ENCODE peak calls at places on chromosomes 16 and 17, in six cellular contexts. U is tibial nerve; H is endothelial cell; G is CD8-positive, alpha-beta T cell; D is natural killer cell; C is dorsolateral prefrontal cortex. Y is an unnamed sample.

GRCh38 chr16:1859650-1860049 is 12.3 kb downstream of the MEIOB start:
- DNase-seq in U (no peak), H (no peak), G (no peak), D (no peak), C (no peak), Y (no peak)

GRCh38 chr17:51091635-51092034 is 29.0 kb downstream of the SPAG9 start:
- DNase-seq in U (no peak), H (no peak), G (no peak), D (no peak), C (no peak), Y (no peak)

GRCh38 chr16:81632392-81633146 is 146.5 kb upstream of the PLCG2 start:
- DNase-seq in U (no peak), H (no peak), G (peak; percentile 69), D (peak; percentile 68), C (peak; percentile 78), Y (no peak)

GRCh38 chr17:77555741-77556291 is 402.7 kb upstream of the TNRC6C start:
- DNase-seq in U (no peak), H (no peak), G (no peak), D (no peak), C (peak; percentile 78), Y (no peak)

GRCh38 chr17:82277851-82278250 is 4.4 kb upstream of the CSNK1D start:
- DNase-seq in U (no peak), H (no peak), G (no peak), D (no peak), C (no peak), Y (no peak)

GRCh38 chr17:1170739-1171138 is 9.0 kb downstream of the ABR start:
- DNase-seq in U (no peak), H (no peak), G (no peak), D (no peak), C (no peak), Y (no peak)

GRCh38 chr17:7435676-7436555 is 681 bp downstream of the TMEM102 start:
- DNase-seq in U (no peak), H (peak; percentile 60), G (peak; percentile 36), D (peak; percentile 50), C (no peak), Y (peak; percentile 55)

GRCh38 chr17:75845933-75846700 is 1.9 kb upstream of the UNC13D start:
- DNase-seq in U (no peak), H (no peak), G (no peak), D (no peak), C (no peak), Y (no peak)

GRCh38 chr17:59800530-59800942 is 92.2 kb downstream of the TUBD1 start:
- DNase-seq in U (no peak), H (no peak), G (no peak), D (no peak), C (no peak), Y (no peak)

GRCh38 chr17:71926746-71927398 is 193.9 kb upstream of the SOX9 start:
- DNase-seq in U (no peak), H (no peak), G (no peak), D (no peak), C (no peak), Y (no peak)

GRCh38 chr16:67443299-67443698 is 12.4 kb downstream of the HSD11B2 start:
- DNase-seq in U (peak; percentile 50), H (no peak), G (no peak), D (no peak), C (no peak), Y (no peak)

GRCh38 chr17:65137076-65137935 is at the start of gene RGS9:
- DNase-seq in U (peak; percentile 69), H (peak; percentile 84), G (peak; percentile 80), D (peak; percentile 89), C (peak; percentile 86), Y (peak; percentile 88)

GRCh38 chr16:58450590-58450989 is 49.4 kb upstream of the NDRG4 start:
- DNase-seq in U (no peak), H (no peak), G (no peak), D (no peak), C (no peak), Y (no peak)

GRCh38 chr16:25106567-25107465 is 4.7 kb upstream of the LCMT1 start:
- DNase-seq in U (peak; percentile 88), H (peak; percentile 93), G (peak; percentile 65), D (peak; percentile 81), C (peak; percentile 97), Y (peak; percentile 93)

GRCh38 chr17:35716897-35717839 is 14.3 kb upstream of the RASL10B start:
- DNase-seq in U (no peak), H (no peak), G (no peak), D (no peak), C (no peak), Y (no peak)

GRCh38 chr17:8080799-8081219 is 6.7 kb downstream of the ALOX12B start:
- DNase-seq in U (no peak), H (no peak), G (no peak), D (no peak), C (no peak), Y (no peak)

GRCh38 chr17:28741358-28742349 is 2.2 kb upstream of the TRAF4 start:
- DNase-seq in U (no peak), H (no peak), G (no peak), D (no peak), C (no peak), Y (no peak)

GRCh38 chr17:6894206-6894528 is 62.6 kb upstream of the TEKT1 start:
- DNase-seq in U (no peak), H (peak; percentile 69), G (no peak), D (no peak), C (peak; percentile 57), Y (no peak)

GRCh38 chr17:14619821-14620220 is 318.9 kb downstream of the HS3ST3B1 start:
- DNase-seq in U (no peak), H (no peak), G (no peak), D (no peak), C (no peak), Y (no peak)

GRCh38 chr17:12899604-12900003 is 110.3 kb downstream of the ARHGAP44 start:
- DNase-seq in U (no peak), H (no peak), G (no peak), D (no peak), C (no peak), Y (no peak)
- TF ChIP-seq CTCF in U (no peak), H (no peak), G (no peak), D (no peak), C (no peak), Y (no peak)

DNA sequence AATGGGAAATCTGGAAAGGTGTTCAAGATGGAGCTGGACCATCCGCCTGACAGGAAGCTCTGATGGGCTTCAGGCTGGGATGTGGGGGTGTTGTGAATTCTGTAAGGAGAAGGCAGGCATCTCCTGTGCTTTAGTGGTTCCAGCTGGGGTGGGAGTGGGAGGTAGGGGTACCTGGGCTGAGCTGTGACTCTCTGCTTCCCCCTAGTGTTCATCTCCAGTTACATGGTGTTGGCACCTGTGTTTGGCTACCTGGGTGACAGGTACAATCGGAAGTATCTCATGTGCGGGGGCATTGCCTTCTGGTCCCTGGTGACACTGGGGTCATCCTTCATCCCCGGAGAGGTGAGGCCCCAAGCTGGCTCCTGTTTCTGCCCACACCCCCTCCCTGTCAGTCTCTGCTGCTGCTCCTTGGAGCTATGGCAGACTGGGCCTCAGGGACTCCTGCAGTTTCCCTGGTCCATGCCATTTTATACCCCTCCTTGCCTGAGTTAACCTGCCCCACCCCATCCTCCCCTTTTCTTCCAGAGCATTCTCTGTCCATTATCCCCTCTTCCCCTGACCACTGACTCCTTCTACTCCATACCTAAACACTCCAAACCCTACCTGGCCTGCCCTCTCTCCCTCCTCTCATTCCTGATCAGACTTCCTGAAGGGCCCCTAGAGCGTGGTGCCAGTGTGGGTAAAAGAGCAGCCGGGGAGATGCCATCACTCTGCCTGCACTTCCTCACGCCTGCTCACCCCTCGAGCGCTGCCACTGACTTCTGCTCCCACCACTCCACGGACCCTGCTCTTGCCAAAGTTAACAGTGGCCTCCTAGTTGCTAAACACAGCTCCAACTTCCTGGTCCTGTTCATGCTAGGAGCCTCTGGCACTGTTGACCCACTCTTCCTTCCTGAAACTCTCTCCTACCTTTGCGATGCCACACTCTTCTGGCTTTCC is 3.4 kb downstream of the SPNS1 start:
- DNase-seq in U (no peak), H (no peak), G (no peak), D (no peak), C (no peak), Y (peak; percentile 15)
- TF ChIP-seq CTCF in U (no peak), H (no peak), G (peak; percentile 42), D (peak; percentile 29), C (no peak), Y (peak; percentile 53)

GRCh38 chr17:43373343-43373742 is 25.4 kb upstream of the ARL4D start:
- DNase-seq in U (no peak), H (no peak), G (no peak), D (no peak), C (no peak), Y (no peak)
- TF ChIP-seq CTCF in U (no peak), H (no peak), G (no peak), D (no peak), C (no peak), Y (no peak)

GRCh38 chr16:88926374-88926990 is 50.5 kb downstream of the CBFA2T3 start:
- DNase-seq in U (no peak), H (no peak), G (no peak), D (no peak), C (no peak), Y (no peak)

GRCh38 chr16:88925540-88925887 is 51.5 kb downstream of the CBFA2T3 start:
- DNase-seq in U (no peak), H (no peak), G (no peak), D (no peak), C (no peak), Y (no peak)

GRCh38 chr16:88923450-88923849 is 53.6 kb downstream of the CBFA2T3 start:
- DNase-seq in U (no peak), H (no peak), G (no peak), D (no peak), C (no peak), Y (no peak)

GRCh38 chr16:88923926-88924833 is 52.8 kb downstream of the CBFA2T3 start:
- DNase-seq in U (no peak), H (no peak), G (no peak), D (no peak), C (no peak), Y (no peak)

DNA sequence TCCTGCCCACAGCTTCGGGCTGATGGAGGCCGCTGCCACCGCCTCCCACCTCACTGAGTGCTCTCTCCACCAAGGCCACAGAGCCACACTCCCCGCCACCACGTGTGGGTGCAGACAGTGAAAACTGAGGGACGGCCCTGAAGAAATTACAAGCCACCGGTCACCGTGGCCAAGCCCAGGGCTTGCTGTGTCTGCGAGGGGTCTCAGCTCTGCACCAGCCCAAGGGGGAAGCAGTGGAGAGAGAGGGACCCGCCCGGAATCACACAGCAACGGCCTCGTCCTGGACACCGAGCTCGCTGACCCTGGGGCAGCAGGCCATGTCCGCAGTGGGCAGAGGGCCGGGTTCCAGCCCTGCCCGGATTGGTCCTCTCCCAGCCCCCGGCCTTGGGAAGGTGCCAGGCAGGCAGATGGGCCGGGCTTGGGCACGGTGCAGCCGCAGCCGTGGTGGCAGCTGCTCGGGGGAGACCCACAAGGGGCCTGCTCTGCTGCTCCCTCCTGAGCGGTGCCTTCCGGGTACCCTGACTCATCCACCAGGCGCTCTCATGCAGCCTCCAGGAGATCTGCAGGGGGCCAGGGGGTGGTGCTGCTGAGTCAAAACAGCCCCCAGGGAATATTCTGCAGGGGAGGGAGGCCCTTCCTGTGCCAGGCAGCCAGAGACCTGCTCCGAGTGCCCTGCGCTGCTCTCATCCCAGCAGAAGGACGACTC is 52.0 kb downstream of the CBFA2T3 start:
- DNase-seq in U (no peak), H (peak; percentile 46), G (no peak), D (no peak), C (peak; percentile 69), Y (peak; percentile 49)
- TF ChIP-seq CTCF in U (no peak), H (no peak), G (no peak), D (no peak), C (peak; percentile 28), Y (no peak)

Y was measured in nephron progenitor cell.